ENCODE peak calls at places on chromosomes 16 and 17, in four cellular contexts. L is K562, X is HCT116, Q is pancreas. U is an unnamed sample.

GRCh38 chr17:7586673-7587419 is 3.0 kb downstream of the SOX15 start:
- DNase-seq in Q (no peak), X (peak; percentile 58), L (peak; percentile 58), U (peak; percentile 42)

GRCh38 chr17:75808905-75809621 is 24.5 kb downstream of the UNK start:
- DNase-seq in X (no peak), Q (peak; percentile 45), L (no peak), U (no peak)

GRCh38 chr16:49348408-49349176 is 25.0 kb upstream of the C16orf78 start:
- DNase-seq in L (no peak), X (peak; percentile 3), Q (no peak), U (peak; percentile 19)

GRCh38 chr16:471353-472198 is 46.1 kb downstream of the RAB11FIP3 start:
- DNase-seq in Q (no peak), L (no peak), X (no peak), U (no peak)

GRCh38 chr17:13074026-13074425 is 56.2 kb upstream of the ELAC2 start:
- DNase-seq in L (no peak), Q (no peak), X (peak; percentile 6), U (no peak)

GRCh38 chr17:49738456-49739163 is 25.3 kb downstream of the FAM117A start:
- DNase-seq in Q (peak; percentile 21), X (no peak), L (no peak), U (no peak)

GRCh38 chr16:31071861-31072260 is 2.2 kb downstream of the ZNF668 start:
- DNase-seq in Q (no peak), L (no peak), X (no peak), U (no peak)

GRCh38 chr17:72926171-72926570 is 166.3 kb downstream of the SLC39A11 start:
- DNase-seq in L (no peak), X (no peak), Q (no peak), U (no peak)

GRCh38 chr16:28193530-28194423 is 18.0 kb downstream of the XPO6 start:
- DNase-seq in L (no peak), X (no peak), Q (no peak), U (peak; percentile 18)

GRCh38 chr16:71440669-71441347 is 1.0 kb downstream of the TLE7 start:
- DNase-seq in L (peak; percentile 73), Q (no peak), X (no peak), U (peak; percentile 28)

GRCh38 chr16:63714876-63715275 is 1407.0 kb downstream of the CDH11 start:
- DNase-seq in L (no peak), Q (no peak), X (no peak), U (no peak)

GRCh38 chr17:83200231-83200699 is 120.9 kb downstream of the METRNL start:
- DNase-seq in X (no peak), L (no peak), Q (no peak), U (no peak)

GRCh38 chr16:28876973-28877641 is 1.2 kb upstream of the ATP2A1 start:
- DNase-seq in X (no peak), L (no peak), Q (no peak), U (no peak)

GRCh38 chr16:4933871-4934395 is 3.0 kb downstream of the PPL start:
- DNase-seq in L (no peak), Q (no peak), X (no peak), U (no peak)

GRCh38 chr16:67226295-67226803 is 581 bp upstream of the TMEM208 start:
- DNase-seq in X (no peak), Q (no peak), L (no peak), U (no peak)

GRCh38 chr17:50938821-50939541 is 72.8 kb upstream of the TOB1 start:
- DNase-seq in X (no peak), L (no peak), Q (no peak), U (no peak)

GRCh38 chr16:56211471-56211944 is 20.2 kb downstream of the GNAO1 start:
- DNase-seq in X (no peak), Q (no peak), L (no peak), U (no peak)

GRCh38 chr17:51475650-51476221 is 215.4 kb downstream of the UTP18 start:
- DNase-seq in L (no peak), X (no peak), Q (no peak), U (no peak)

GRCh38 chr17:78241277-78242023 is 10.0 kb downstream of the TMEM235 start:
- DNase-seq in L (peak; percentile 86), Q (no peak), X (peak; percentile 90), U (peak; percentile 92)

GRCh38 chr16:69017036-69017783 is 88.2 kb upstream of the HAS3 start:
- DNase-seq in X (peak; percentile 82), L (no peak), Q (no peak), U (no peak)

GRCh38 chr17:17315142-17315821 is 12.1 kb downstream of the NT5M start:
- DNase-seq in L (no peak), X (no peak), Q (no peak), U (no peak)

GRCh38 chr16:72122916-72123315 is 29.3 kb downstream of the DHX38 start:
- DNase-seq in L (no peak), Q (no peak), X (no peak), U (no peak)

GRCh38 chr16:11224096-11224893 is 31.7 kb downstream of the SOCS1 start:
- DNase-seq in X (no peak), Q (no peak), L (peak; percentile 85), U (no peak)

GRCh38 chr16:369866-370436 is 387 bp downstream of the MRPL28 start:
- DNase-seq in L (no peak), Q (no peak), X (no peak), U (no peak)

GRCh38 chr16:29154676-29155121 is 169.8 kb downstream of the LAT start:
- DNase-seq in L (no peak), X (no peak), Q (no peak), U (no peak)

GRCh38 chr16:83458612-83459011 is 349.2 kb upstream of the HSBP1 start:
- DNase-seq in X (no peak), Q (no peak), L (no peak), U (no peak)

GRCh38 chr16:81680444-81681263 is 98.4 kb upstream of the PLCG2 start:
- DNase-seq in Q (no peak), X (no peak), L (no peak), U (no peak)

GRCh38 chr16:50671644-50672260 is 9.4 kb downstream of the SNX20 start:
- DNase-seq in Q (no peak), X (peak; percentile 64), L (peak; percentile 67), U (peak; percentile 69)

GRCh38 chr17:78086740-78087139 is 41.8 kb downstream of the TMC6 start:
- DNase-seq in Q (no peak), X (no peak), L (no peak), U (no peak)

GRCh38 chr16:88288303-88288702 is 94.5 kb upstream of the ZNF469 start:
- DNase-seq in X (no peak), L (no peak), Q (no peak), U (no peak)
- H3K9me3 ChIP-seq in X (no peaks in the 10 kb centered on the region), L (no peaks in the 10 kb centered on the region), Q (no peaks in the 10 kb centered on the region), U (peaks cover 32% of the 10 kb centered on the region)

GRCh38 chr17:79620207-79621038 is 9.6 kb upstream of the RBFOX3 start:
- DNase-seq in Q (no peak), L (no peak), X (no peak), U (peak; percentile 17)

GRCh38 chr17:79618383-79619067 is 7.7 kb upstream of the RBFOX3 start:
- DNase-seq in X (no peak), Q (no peak), L (no peak), U (peak; percentile 21)

GRCh38 chr17:79617740-79618382 is 7.0 kb upstream of the RBFOX3 start:
- DNase-seq in L (no peak), Q (no peak), X (no peak), U (peak; percentile 23)

GRCh38 chr17:79619636-79620206 is 8.9 kb upstream of the RBFOX3 start:
- DNase-seq in X (no peak), L (no peak), Q (no peak), U (no peak)

DNA sequence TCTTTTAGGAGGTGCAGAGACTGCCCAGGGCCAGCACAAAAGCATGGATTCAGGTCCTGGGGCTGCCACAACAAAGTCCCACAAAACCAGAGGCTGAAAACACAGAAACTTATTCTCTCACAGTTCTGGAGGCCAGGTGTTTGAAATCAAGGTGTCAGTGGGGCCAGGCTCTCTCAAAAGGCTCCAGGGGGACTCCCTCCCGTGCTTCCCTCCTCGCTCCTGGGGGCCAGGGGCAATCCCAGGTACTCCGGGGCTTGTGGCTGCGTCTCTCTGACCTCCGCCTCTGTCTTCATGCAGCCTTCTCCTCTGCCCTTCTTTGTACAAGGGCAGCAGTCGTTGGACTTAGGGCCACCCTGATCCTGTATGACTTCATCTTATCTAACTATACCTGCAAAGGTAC is 8.3 kb upstream of the RBFOX3 start:
- DNase-seq in Q (no peak), X (no peak), L (no peak), U (no peak)
- H3K4me1 ChIP-seq in Q (no peaks in the 10 kb centered on the region), X (no peaks in the 10 kb centered on the region), L (no peaks in the 10 kb centered on the region), U (peaks cover 21% of the 10 kb centered on the region)

GRCh38 chr17:37488607-37489196 is 989 bp upstream of the DUSP14 start:
- DNase-seq in Q (peak; percentile 90), L (peak; percentile 43), X (peak; percentile 94), U (peak; percentile 88)

GRCh38 chr17:37489197-37490001 is at the start of gene DUSP14:
- DNase-seq in X (peak; percentile 57), Q (peak; percentile 82), L (peak; percentile 96), U (peak; percentile 90)

GRCh38 chr17:37490638-37491614 is 1.2 kb downstream of the DUSP14 start:
- DNase-seq in L (peak; percentile 52), X (peak; percentile 66), Q (peak; percentile 30), U (peak; percentile 78)

GRCh38 chr17:37488009-37488604 is 1.6 kb upstream of the DUSP14 start:
- DNase-seq in X (peak; percentile 65), Q (no peak), L (peak; percentile 42), U (peak; percentile 63)

DNA sequence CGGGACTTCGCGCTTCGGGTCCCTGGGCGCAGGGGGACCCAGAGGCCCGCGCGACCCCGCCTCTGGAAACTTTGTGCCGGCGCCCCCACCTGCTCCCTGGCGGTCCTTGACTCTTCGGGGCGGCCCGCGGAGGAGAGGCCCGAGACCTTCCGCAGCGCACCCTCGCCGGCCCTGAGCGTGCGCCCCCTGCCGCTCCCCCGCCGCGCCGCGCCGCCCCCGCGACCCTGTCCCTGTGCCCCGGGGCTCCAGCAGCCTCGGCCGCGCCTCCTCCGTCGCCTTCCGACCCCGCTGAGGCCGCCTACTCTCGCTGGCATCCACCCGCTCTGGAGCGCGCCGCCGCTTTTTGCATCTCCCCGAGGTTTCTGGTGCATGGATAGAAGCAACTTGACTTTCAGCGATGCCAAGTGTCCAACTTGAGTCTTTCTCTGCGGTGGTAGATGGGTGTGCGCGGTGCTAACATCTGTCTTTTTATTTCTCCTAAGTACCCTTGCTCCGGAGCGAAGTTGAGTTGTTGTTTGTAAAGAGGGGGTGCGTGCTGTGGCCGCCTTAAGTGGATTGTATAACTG is 414 bp downstream of the DUSP14 start:
- DNase-seq in Q (peak; percentile 60), L (no peak), X (no peak), U (peak; percentile 76)
- TF ChIP-seq CTCF in Q (no peak), L (peak; percentile 13), X (no peak), U (peak; percentile 51)

DNA sequence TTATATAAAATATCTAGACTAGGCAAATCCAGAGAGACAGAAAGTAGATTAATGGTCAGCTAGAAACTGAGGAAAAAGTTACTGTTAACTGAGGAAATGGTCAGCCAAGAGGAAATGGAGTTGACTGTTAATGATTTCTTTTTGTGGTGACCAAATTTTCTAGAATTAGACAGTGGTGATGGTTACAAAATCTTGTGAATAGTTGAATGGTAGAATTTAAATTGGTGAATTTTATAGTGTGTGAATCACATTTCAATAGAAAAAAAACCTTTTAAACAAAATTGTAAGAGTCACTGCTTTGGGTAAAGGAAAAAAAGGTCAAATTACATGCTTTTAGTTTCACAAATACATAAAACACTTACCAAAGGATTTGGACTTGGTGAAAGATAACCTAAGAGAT is 30.0 kb downstream of the APPBP2 start:
- DNase-seq in Q (no peak), L (no peak), X (no peak), U (no peak)
- H3K9me3 ChIP-seq in Q (no peaks in the 10 kb centered on the region), L (peaks cover 17% of the 10 kb centered on the region), X (peaks cover 4% of the 10 kb centered on the region), U (peaks cover 26% of the 10 kb centered on the region)